ENCODE peak calls at places on chromosome 3, in six cellular contexts. One of them, this sample, is unnamed.

GRCh38 chr3:16482770-16483531 is 30.5 kb downstream of the RFTN1 start:
- DNase-seq in HS-5: no peak
- DNase-seq in effector memory CD4-positive, alpha-beta T cell: no peak
- DNase-seq in activated T-cell treated with anti-CD3 and anti-CD28 coated beads, Interleukin-2, amount 50 U/mL, for 72 hours: no peak
- DNase-seq in nucleus accumbens: no peak
- DNase-seq in upper lobe of right lung: peak; percentile 67
- DNase-seq in this sample: no peak

GRCh38 chr3:49058011-49058410 is 28.8 kb upstream of the IMPDH2 start:
- DNase-seq in HS-5: no peak
- DNase-seq in effector memory CD4-positive, alpha-beta T cell: no peak
- DNase-seq in activated T-cell treated with anti-CD3 and anti-CD28 coated beads, Interleukin-2, amount 50 U/mL, for 72 hours: no peak
- DNase-seq in nucleus accumbens: no peak
- DNase-seq in upper lobe of right lung: no peak
- DNase-seq in this sample: no peak

GRCh38 chr3:15303216-15303615 is 29.2 kb downstream of the SH3BP5 start:
- DNase-seq in HS-5: no peak
- DNase-seq in effector memory CD4-positive, alpha-beta T cell: no peak
- DNase-seq in activated T-cell treated with anti-CD3 and anti-CD28 coated beads, Interleukin-2, amount 50 U/mL, for 72 hours: no peak
- DNase-seq in nucleus accumbens: no peak
- DNase-seq in upper lobe of right lung: no peak
- DNase-seq in this sample: no peak

GRCh38 chr3:42846682-42847522 is 28.8 kb downstream of the CYP8B1 start:
- DNase-seq in HS-5: no peak
- DNase-seq in effector memory CD4-positive, alpha-beta T cell: no peak
- DNase-seq in activated T-cell treated with anti-CD3 and anti-CD28 coated beads, Interleukin-2, amount 50 U/mL, for 72 hours: peak; percentile 8
- DNase-seq in nucleus accumbens: no peak
- DNase-seq in upper lobe of right lung: no peak
- DNase-seq in this sample: no peak

GRCh38 chr3:183410280-183410679 is 18.1 kb downstream of the MCF2L2 start:
- DNase-seq in HS-5: no peak
- DNase-seq in effector memory CD4-positive, alpha-beta T cell: no peak
- DNase-seq in activated T-cell treated with anti-CD3 and anti-CD28 coated beads, Interleukin-2, amount 50 U/mL, for 72 hours: no peak
- DNase-seq in nucleus accumbens: no peak
- DNase-seq in upper lobe of right lung: no peak
- DNase-seq in this sample: no peak

GRCh38 chr3:27307566-27307965 is 61.6 kb downstream of the NEK10 start:
- DNase-seq in HS-5: no peak
- DNase-seq in effector memory CD4-positive, alpha-beta T cell: no peak
- DNase-seq in activated T-cell treated with anti-CD3 and anti-CD28 coated beads, Interleukin-2, amount 50 U/mL, for 72 hours: no peak
- DNase-seq in nucleus accumbens: no peak
- DNase-seq in upper lobe of right lung: no peak
- DNase-seq in this sample: no peak

GRCh38 chr3:170585008-170585936 is 603 bp downstream of the SLC7A14 start:
- DNase-seq in HS-5: no peak
- DNase-seq in effector memory CD4-positive, alpha-beta T cell: no peak
- DNase-seq in activated T-cell treated with anti-CD3 and anti-CD28 coated beads, Interleukin-2, amount 50 U/mL, for 72 hours: no peak
- DNase-seq in nucleus accumbens: peak; percentile 7
- DNase-seq in upper lobe of right lung: no peak
- DNase-seq in this sample: no peak

GRCh38 chr3:177041021-177041729 is 156.1 kb downstream of the TBL1XR1 start:
- DNase-seq in HS-5: no peak
- DNase-seq in effector memory CD4-positive, alpha-beta T cell: no peak
- DNase-seq in activated T-cell treated with anti-CD3 and anti-CD28 coated beads, Interleukin-2, amount 50 U/mL, for 72 hours: no peak
- DNase-seq in nucleus accumbens: no peak
- DNase-seq in upper lobe of right lung: no peak
- DNase-seq in this sample: no peak

GRCh38 chr3:134527037-134527436 is 41.2 kb downstream of the CEP63 start:
- DNase-seq in HS-5: no peak
- DNase-seq in effector memory CD4-positive, alpha-beta T cell: no peak
- DNase-seq in activated T-cell treated with anti-CD3 and anti-CD28 coated beads, Interleukin-2, amount 50 U/mL, for 72 hours: peak; percentile 12
- DNase-seq in nucleus accumbens: no peak
- DNase-seq in upper lobe of right lung: no peak
- DNase-seq in this sample: no peak

GRCh38 chr3:178304758-178305157 is 231.5 kb upstream of the KCNMB2 start:
- DNase-seq in HS-5: peak; percentile 49
- DNase-seq in effector memory CD4-positive, alpha-beta T cell: no peak
- DNase-seq in activated T-cell treated with anti-CD3 and anti-CD28 coated beads, Interleukin-2, amount 50 U/mL, for 72 hours: no peak
- DNase-seq in nucleus accumbens: no peak
- DNase-seq in upper lobe of right lung: no peak
- DNase-seq in this sample: no peak

GRCh38 chr3:15679306-15679705 is 77.8 kb downstream of the BTD start:
- DNase-seq in HS-5: no peak
- DNase-seq in effector memory CD4-positive, alpha-beta T cell: no peak
- DNase-seq in activated T-cell treated with anti-CD3 and anti-CD28 coated beads, Interleukin-2, amount 50 U/mL, for 72 hours: no peak
- DNase-seq in nucleus accumbens: no peak
- DNase-seq in upper lobe of right lung: no peak
- DNase-seq in this sample: no peak

GRCh38 chr3:55746808-55747413 is 259.8 kb upstream of the WNT5A start:
- DNase-seq in HS-5: no peak
- DNase-seq in effector memory CD4-positive, alpha-beta T cell: no peak
- DNase-seq in activated T-cell treated with anti-CD3 and anti-CD28 coated beads, Interleukin-2, amount 50 U/mL, for 72 hours: no peak
- DNase-seq in nucleus accumbens: no peak
- DNase-seq in upper lobe of right lung: no peak
- DNase-seq in this sample: no peak

GRCh38 chr3:126423191-126424038 is 28.7 kb downstream of the CFAP100 start:
- DNase-seq in HS-5: no peak
- DNase-seq in effector memory CD4-positive, alpha-beta T cell: no peak
- DNase-seq in activated T-cell treated with anti-CD3 and anti-CD28 coated beads, Interleukin-2, amount 50 U/mL, for 72 hours: no peak
- DNase-seq in nucleus accumbens: no peak
- DNase-seq in upper lobe of right lung: no peak
- DNase-seq in this sample: no peak

GRCh38 chr3:156639414-156640023 is 34.9 kb upstream of the TIPARP start:
- DNase-seq in HS-5: no peak
- DNase-seq in effector memory CD4-positive, alpha-beta T cell: no peak
- DNase-seq in activated T-cell treated with anti-CD3 and anti-CD28 coated beads, Interleukin-2, amount 50 U/mL, for 72 hours: no peak
- DNase-seq in nucleus accumbens: no peak
- DNase-seq in upper lobe of right lung: no peak
- DNase-seq in this sample: no peak

GRCh38 chr3:193548406-193548805 is 6.3 kb downstream of the ATP13A4 start:
- DNase-seq in HS-5: no peak
- DNase-seq in effector memory CD4-positive, alpha-beta T cell: no peak
- DNase-seq in activated T-cell treated with anti-CD3 and anti-CD28 coated beads, Interleukin-2, amount 50 U/mL, for 72 hours: no peak
- DNase-seq in nucleus accumbens: peak; percentile 8
- DNase-seq in upper lobe of right lung: no peak
- DNase-seq in this sample: no peak

GRCh38 chr3:170278632-170279031 is 56.4 kb downstream of the PRKCI start:
- DNase-seq in HS-5: no peak
- DNase-seq in effector memory CD4-positive, alpha-beta T cell: no peak
- DNase-seq in activated T-cell treated with anti-CD3 and anti-CD28 coated beads, Interleukin-2, amount 50 U/mL, for 72 hours: no peak
- DNase-seq in nucleus accumbens: no peak
- DNase-seq in upper lobe of right lung: no peak
- DNase-seq in this sample: no peak

GRCh38 chr3:71065764-71066013 is 517.8 kb downstream of the FOXP1 start:
- DNase-seq in HS-5: no peak
- DNase-seq in effector memory CD4-positive, alpha-beta T cell: no peak
- DNase-seq in activated T-cell treated with anti-CD3 and anti-CD28 coated beads, Interleukin-2, amount 50 U/mL, for 72 hours: no peak
- DNase-seq in nucleus accumbens: no peak
- DNase-seq in upper lobe of right lung: no peak
- DNase-seq in this sample: no peak

GRCh38 chr3:132317229-132317948 is at the start of gene ACP3:
- DNase-seq in HS-5: peak; percentile 44
- DNase-seq in effector memory CD4-positive, alpha-beta T cell: no peak
- DNase-seq in activated T-cell treated with anti-CD3 and anti-CD28 coated beads, Interleukin-2, amount 50 U/mL, for 72 hours: no peak
- DNase-seq in nucleus accumbens: no peak
- DNase-seq in upper lobe of right lung: peak; percentile 75
- DNase-seq in this sample: no peak

GRCh38 chr3:85846940-85847339 is 888.2 kb downstream of the CADM2 start:
- DNase-seq in HS-5: no peak
- DNase-seq in effector memory CD4-positive, alpha-beta T cell: no peak
- DNase-seq in activated T-cell treated with anti-CD3 and anti-CD28 coated beads, Interleukin-2, amount 50 U/mL, for 72 hours: no peak
- DNase-seq in nucleus accumbens: no peak
- DNase-seq in upper lobe of right lung: no peak
- DNase-seq in this sample: no peak

GRCh38 chr3:77606372-77606771 is 566.5 kb downstream of the ROBO2 start:
- DNase-seq in HS-5: no peak
- DNase-seq in effector memory CD4-positive, alpha-beta T cell: no peak
- DNase-seq in activated T-cell treated with anti-CD3 and anti-CD28 coated beads, Interleukin-2, amount 50 U/mL, for 72 hours: no peak
- DNase-seq in nucleus accumbens: no peak
- DNase-seq in upper lobe of right lung: no peak
- DNase-seq in this sample: no peak

GRCh38 chr3:165254812-165255211 is 58.6 kb upstream of the SLITRK3 start:
- DNase-seq in HS-5: peak; percentile 5
- DNase-seq in effector memory CD4-positive, alpha-beta T cell: no peak
- DNase-seq in activated T-cell treated with anti-CD3 and anti-CD28 coated beads, Interleukin-2, amount 50 U/mL, for 72 hours: no peak
- DNase-seq in nucleus accumbens: no peak
- DNase-seq in upper lobe of right lung: no peak
- DNase-seq in this sample: no peak

GRCh38 chr3:36992806-36993325 is at the start of gene EPM2AIP1:
- DNase-seq in HS-5: no peak
- DNase-seq in effector memory CD4-positive, alpha-beta T cell: no peak
- DNase-seq in activated T-cell treated with anti-CD3 and anti-CD28 coated beads, Interleukin-2, amount 50 U/mL, for 72 hours: peak; percentile 97
- DNase-seq in nucleus accumbens: no peak
- DNase-seq in upper lobe of right lung: peak; percentile 96
- DNase-seq in this sample: peak; percentile 96

GRCh38 chr3:73004316-73004715 is 7.7 kb downstream of the PPP4R2 start:
- DNase-seq in HS-5: no peak
- DNase-seq in effector memory CD4-positive, alpha-beta T cell: no peak
- DNase-seq in activated T-cell treated with anti-CD3 and anti-CD28 coated beads, Interleukin-2, amount 50 U/mL, for 72 hours: no peak
- DNase-seq in nucleus accumbens: no peak
- DNase-seq in upper lobe of right lung: no peak
- DNase-seq in this sample: no peak

GRCh38 chr3:52086461-52086860 is 30.1 kb upstream of the DUSP7 start:
- DNase-seq in HS-5: no peak
- DNase-seq in effector memory CD4-positive, alpha-beta T cell: no peak
- DNase-seq in activated T-cell treated with anti-CD3 and anti-CD28 coated beads, Interleukin-2, amount 50 U/mL, for 72 hours: no peak
- DNase-seq in nucleus accumbens: no peak
- DNase-seq in upper lobe of right lung: peak; percentile 57
- DNase-seq in this sample: no peak

GRCh38 chr3:134874737-134875413 is 79.8 kb downstream of the EPHB1 start:
- DNase-seq in HS-5: no peak
- DNase-seq in effector memory CD4-positive, alpha-beta T cell: no peak
- DNase-seq in activated T-cell treated with anti-CD3 and anti-CD28 coated beads, Interleukin-2, amount 50 U/mL, for 72 hours: no peak
- DNase-seq in nucleus accumbens: no peak
- DNase-seq in upper lobe of right lung: no peak
- DNase-seq in this sample: no peak

GRCh38 chr3:124760601-124761000 is 30.3 kb downstream of the UMPS start:
- DNase-seq in HS-5: peak; percentile 37
- DNase-seq in effector memory CD4-positive, alpha-beta T cell: no peak
- DNase-seq in activated T-cell treated with anti-CD3 and anti-CD28 coated beads, Interleukin-2, amount 50 U/mL, for 72 hours: no peak
- DNase-seq in nucleus accumbens: no peak
- DNase-seq in upper lobe of right lung: no peak
- DNase-seq in this sample: no peak

GRCh38 chr3:179509701-179510100 is 53.0 kb upstream of the ACTL6A start:
- DNase-seq in HS-5: no peak
- DNase-seq in effector memory CD4-positive, alpha-beta T cell: no peak
- DNase-seq in activated T-cell treated with anti-CD3 and anti-CD28 coated beads, Interleukin-2, amount 50 U/mL, for 72 hours: no peak
- DNase-seq in nucleus accumbens: no peak
- DNase-seq in upper lobe of right lung: no peak
- DNase-seq in this sample: no peak

GRCh38 chr3:157572559-157573270 is 69.5 kb upstream of the VEPH1 start:
- DNase-seq in HS-5: peak; percentile 34
- DNase-seq in effector memory CD4-positive, alpha-beta T cell: no peak
- DNase-seq in activated T-cell treated with anti-CD3 and anti-CD28 coated beads, Interleukin-2, amount 50 U/mL, for 72 hours: peak; percentile 49
- DNase-seq in nucleus accumbens: no peak
- DNase-seq in upper lobe of right lung: no peak
- DNase-seq in this sample: no peak

GRCh38 chr3:134427400-134428111 is 53.3 kb upstream of the AMOTL2 start:
- DNase-seq in HS-5: peak; percentile 100
- DNase-seq in effector memory CD4-positive, alpha-beta T cell: no peak
- DNase-seq in activated T-cell treated with anti-CD3 and anti-CD28 coated beads, Interleukin-2, amount 50 U/mL, for 72 hours: no peak
- DNase-seq in nucleus accumbens: no peak
- DNase-seq in upper lobe of right lung: no peak
- DNase-seq in this sample: no peak

GRCh38 chr3:120763601-120764000 is 21.1 kb downstream of the GTF2E1 start:
- DNase-seq in HS-5: no peak
- DNase-seq in effector memory CD4-positive, alpha-beta T cell: no peak
- DNase-seq in activated T-cell treated with anti-CD3 and anti-CD28 coated beads, Interleukin-2, amount 50 U/mL, for 72 hours: no peak
- DNase-seq in nucleus accumbens: no peak
- DNase-seq in upper lobe of right lung: no peak
- DNase-seq in this sample: no peak

GRCh38 chr3:179355996-179356395 is 8.5 kb downstream of the MFN1 start:
- DNase-seq in HS-5: no peak
- DNase-seq in effector memory CD4-positive, alpha-beta T cell: no peak
- DNase-seq in activated T-cell treated with anti-CD3 and anti-CD28 coated beads, Interleukin-2, amount 50 U/mL, for 72 hours: no peak
- DNase-seq in nucleus accumbens: no peak
- DNase-seq in upper lobe of right lung: no peak
- DNase-seq in this sample: no peak

GRCh38 chr3:158532099-158532734 is 38.8 kb upstream of the MLF1 start:
- DNase-seq in HS-5: no peak
- DNase-seq in effector memory CD4-positive, alpha-beta T cell: no peak
- DNase-seq in activated T-cell treated with anti-CD3 and anti-CD28 coated beads, Interleukin-2, amount 50 U/mL, for 72 hours: peak; percentile 2
- DNase-seq in nucleus accumbens: no peak
- DNase-seq in upper lobe of right lung: no peak
- DNase-seq in this sample: no peak

GRCh38 chr3:150239764-150240163 is 168.3 kb upstream of the TSC22D2 start:
- DNase-seq in HS-5: no peak
- DNase-seq in effector memory CD4-positive, alpha-beta T cell: no peak
- DNase-seq in activated T-cell treated with anti-CD3 and anti-CD28 coated beads, Interleukin-2, amount 50 U/mL, for 72 hours: no peak
- DNase-seq in nucleus accumbens: no peak
- DNase-seq in upper lobe of right lung: no peak
- DNase-seq in this sample: no peak